ENCODE peak calls at places on chromosomes 5 and 9, in eight cellular contexts. Y, Q, H, I, O, X, P and F are unnamed samples.

GRCh38 chr5:170055606-170056005 is 50.1 kb upstream of the FOXI1 start:
- DNase-seq in Y (peak; percentile 28), Q (no peak), H (no peak), I (no peak), O (no peak), X (no peak), P (no peak), F (no peak)

GRCh38 chr9:95494416-95495371 is 22.1 kb downstream of the PTCH1 start:
- DNase-seq in Y (no peak), Q (no peak), H (no peak), I (peak; percentile 70), O (peak; percentile 59), X (peak; percentile 82), P (no peak), F (peak; percentile 82)

GRCh38 chr5:151454166-151454565 is 6.8 kb downstream of the SLC36A1 start:
- DNase-seq in Y (no peak), Q (no peak), H (no peak), I (peak; percentile 18), O (no peak), X (peak; percentile 68), P (no peak), F (peak; percentile 60)

GRCh38 chr9:130483281-130483949 is 38.7 kb downstream of the ASS1 start:
- DNase-seq in Y (no peak), Q (no peak), H (no peak), I (no peak), O (no peak), X (no peak), P (no peak), F (no peak)

GRCh38 chr5:181204561-181205401 is at the start of gene TRIM7:
- DNase-seq in Y (no peak), Q (no peak), H (no peak), I (peak; percentile 60), O (no peak), X (no peak), P (no peak), F (peak; percentile 65)

GRCh38 chr5:23089316-23089715 is 236.2 kb upstream of the CDH12 start:
- DNase-seq in Y (no peak), Q (no peak), H (no peak), I (no peak), O (no peak), X (no peak), P (no peak), F (no peak)

GRCh38 chr5:168409601-168410458 is 76.4 kb upstream of the RARS1 start:
- DNase-seq in Y (no peak), Q (no peak), H (no peak), I (no peak), O (no peak), X (no peak), P (peak; percentile 81), F (no peak)

GRCh38 chr9:126157409-126157808 is 169.2 kb upstream of the MVB12B start:
- DNase-seq in Y (no peak), Q (no peak), H (no peak), I (no peak), O (no peak), X (no peak), P (no peak), F (no peak)

GRCh38 chr5:14374100-14374499 is 207.5 kb upstream of the OTULINL start:
- DNase-seq in Y (no peak), Q (no peak), H (no peak), I (peak; percentile 49), O (no peak), X (peak; percentile 85), P (no peak), F (no peak)

GRCh38 chr5:661891-662750 is 31.0 kb downstream of the TPPP start:
- DNase-seq in Y (peak; percentile 77), Q (no peak), H (no peak), I (no peak), O (no peak), X (no peak), P (no peak), F (no peak)

GRCh38 chr9:137505421-137506140 is 44.6 kb downstream of the PNPLA7 start:
- DNase-seq in Y (no peak), Q (no peak), H (no peak), I (no peak), O (no peak), X (no peak), P (no peak), F (no peak)

GRCh38 chr9:135105938-135106491 is 18.5 kb downstream of the OLFM1 start:
- DNase-seq in Y (no peak), Q (no peak), H (no peak), I (peak; percentile 35), O (no peak), X (no peak), P (no peak), F (no peak)

GRCh38 chr5:10537614-10538013 is 26.3 kb upstream of the ANKRD33B start:
- DNase-seq in Y (no peak), Q (no peak), H (no peak), I (no peak), O (no peak), X (no peak), P (no peak), F (no peak)

GRCh38 chr9:76729980-76730737 is 34.1 kb upstream of the PCA3 start:
- DNase-seq in Y (no peak), Q (no peak), H (peak; percentile 4), I (no peak), O (no peak), X (no peak), P (no peak), F (no peak)

GRCh38 chr9:33202552-33203300 is 35.6 kb upstream of the B4GALT1 start:
- DNase-seq in Y (no peak), Q (peak; percentile 31), H (no peak), I (peak; percentile 53), O (peak; percentile 25), X (no peak), P (no peak), F (peak; percentile 77)

GRCh38 chr5:91101777-91102379 is 281.2 kb downstream of the ARRDC3 start:
- DNase-seq in Y (no peak), Q (peak; percentile 14), H (peak; percentile 64), I (peak; percentile 91), O (peak; percentile 21), X (peak; percentile 76), P (peak; percentile 76), F (peak; percentile 75)

GRCh38 chr5:88694087-88694703 is 188.8 kb downstream of the MEF2C start:
- DNase-seq in Y (no peak), Q (no peak), H (no peak), I (no peak), O (no peak), X (no peak), P (no peak), F (no peak)

GRCh38 chr5:123496892-123497291 is 15.1 kb upstream of the CSNK1G3 start:
- DNase-seq in Y (no peak), Q (no peak), H (no peak), I (no peak), O (no peak), X (no peak), P (no peak), F (no peak)

GRCh38 chr5:167770461-167770860 is 521.0 kb upstream of the WWC1 start:
- DNase-seq in Y (no peak), Q (no peak), H (no peak), I (no peak), O (no peak), X (no peak), P (no peak), F (no peak)

GRCh38 chr5:122831984-122832383 is 13.4 kb upstream of the SNX24 start:
- DNase-seq in Y (no peak), Q (no peak), H (no peak), I (no peak), O (no peak), X (no peak), P (no peak), F (no peak)

GRCh38 chr5:7208911-7209310 is 187.0 kb upstream of the ADCY2 start:
- DNase-seq in Y (no peak), Q (no peak), H (no peak), I (no peak), O (no peak), X (peak; percentile 13), P (no peak), F (peak; percentile 10)

GRCh38 chr5:90983148-90983547 is 400.0 kb downstream of the ARRDC3 start:
- DNase-seq in Y (no peak), Q (peak; percentile 61), H (peak; percentile 66), I (no peak), O (no peak), X (no peak), P (no peak), F (no peak)

GRCh38 chr9:96398582-96399334 is 15.2 kb upstream of the SLC35D2 start:
- DNase-seq in Y (no peak), Q (no peak), H (no peak), I (peak; percentile 56), O (no peak), X (no peak), P (no peak), F (no peak)

GRCh38 chr9:71655141-71655540 is 113.2 kb downstream of the CEMIP2 start:
- DNase-seq in Y (no peak), Q (no peak), H (no peak), I (no peak), O (no peak), X (no peak), P (no peak), F (no peak)

GRCh38 chr5:126248611-126249010 is 174.6 kb upstream of the GRAMD2B start:
- DNase-seq in Y (no peak), Q (no peak), H (no peak), I (no peak), O (no peak), X (no peak), P (no peak), F (no peak)

GRCh38 chr5:141649056-141649688 is 2.0 kb downstream of the FCHSD1 start:
- DNase-seq in Y (no peak), Q (no peak), H (no peak), I (no peak), O (no peak), X (no peak), P (no peak), F (no peak)

GRCh38 chr9:87206064-87206661 is 258.9 kb upstream of the GAS1 start:
- DNase-seq in Y (no peak), Q (no peak), H (no peak), I (no peak), O (no peak), X (no peak), P (no peak), F (no peak)

GRCh38 chr5:107500840-107501239 is 169.9 kb downstream of the EFNA5 start:
- DNase-seq in Y (no peak), Q (no peak), H (no peak), I (no peak), O (no peak), X (no peak), P (no peak), F (no peak)
- TF ChIP-seq POLR2AphosphoS5 in Y (no peak), Q (no peak), H (no peak), I (no peak), O (no peak), X (no peak), P (no peak), F (no peak)

GRCh38 chr9:131601683-131602181 is 56.4 kb downstream of the PRRT1B start:
- DNase-seq in Y (no peak), Q (no peak), H (peak; percentile 76), I (no peak), O (no peak), X (no peak), P (no peak), F (no peak)
- TF ChIP-seq POLR2AphosphoS5 in Y (no peak), Q (no peak), H (no peak), I (no peak), O (no peak), X (no peak), P (no peak), F (no peak)

GRCh38 chr9:113056191-113057106 is at the start of gene ZFP37:
- DNase-seq in Y (peak; percentile 95), Q (peak; percentile 90), H (peak; percentile 89), I (peak; percentile 96), O (peak; percentile 64), X (peak; percentile 89), P (peak; percentile 72), F (peak; percentile 90)
- TF ChIP-seq POLR2AphosphoS5 in Y (peak; percentile 21), Q (peak; percentile 63), H (peak; percentile 74), I (peak; percentile 68), O (no peak), X (peak; percentile 91), P (peak; percentile 37), F (peak; percentile 54)

GRCh38 chr5:81739283-81739682 is 11.6 kb downstream of the SSBP2 start:
- DNase-seq in Y (no peak), Q (no peak), H (no peak), I (no peak), O (no peak), X (no peak), P (no peak), F (no peak)
- TF ChIP-seq POLR2AphosphoS5 in Y (no peak), Q (no peak), H (no peak), I (no peak), O (no peak), X (no peak), P (no peak), F (no peak)